ENCODE peak calls at places on chromosome 14, in four cellular contexts. P is suprapubic skin, T is germinal center, M is islet precursor cell. S is an unnamed sample.

GRCh38 chr14:75519826-75520692 is 2.2 kb upstream of the BATF start:
- DNase-seq in M (no peak), P (no peak), T (peak), S (no peak)

GRCh38 chr14:101225729-101226152 is 322.2 kb upstream of the RTL1 start:
- DNase-seq in P (no peak), M (peak), T (no peak), S (no peak)

GRCh38 chr14:95761436-95761835 is 47.5 kb upstream of the TCL1A start:
- DNase-seq in P (no peak), M (no peak), T (no peak), S (no peak)

GRCh38 chr14:77185093-77185465 is 3.5 kb downstream of the TMEM63C start:
- DNase-seq in T (no peak), M (no peak), P (no peak), S (no peak)

GRCh38 chr14:73261520-73262426 is 24.5 kb downstream of the PAPLN start:
- DNase-seq in M (peak), T (no peak), P (no peak), S (no peak)

GRCh38 chr14:54350196-54350595 is 46.6 kb upstream of the CDKN3 start:
- DNase-seq in M (no peak), P (no peak), T (no peak), S (no peak)

GRCh38 chr14:61562321-61563161 is 132.8 kb upstream of the HIF1A start:
- DNase-seq in M (peak), P (no peak), T (no peak), S (no peak)

GRCh38 chr14:93906341-93907329 is 20.5 kb upstream of the FAM181A start:
- DNase-seq in T (peak), P (no peak), M (peak), S (no peak)

GRCh38 chr14:95760596-95760995 is 46.7 kb upstream of the TCL1A start:
- DNase-seq in M (no peak), T (no peak), P (no peak), S (no peak)

GRCh38 chr14:59313063-59314018 is 124.9 kb downstream of the DAAM1 start:
- DNase-seq in P (no peak), T (no peak), M (no peak), S (no peak)

GRCh38 chr14:77119852-77120251 is 21.7 kb downstream of the ZDHHC22 start:
- DNase-seq in P (no peak), M (no peak), T (no peak), S (no peak)

GRCh38 chr14:72643317-72643801 is 250.5 kb downstream of the DPF3 start:
- DNase-seq in T (no peak), P (no peak), M (peak), S (no peak)

GRCh38 chr14:64438181-64438839 is 27.0 kb upstream of the AKAP5 start:
- DNase-seq in P (no peak), T (no peak), M (no peak), S (no peak)

S was measured in hypothalamus.